ENCODE peak calls at places on chromosome 6, in eight cellular contexts. M, P, W, Z, D, F, X and R are unnamed samples.

GRCh38 chr6:34284563-34285545 is 36.0 kb upstream of the SMIM29 start:
- DNase-seq in X (peak; percentile 13), W (no peak), Z (peak; percentile 57), F (no peak), P (no peak), D (no peak), M (no peak), R (no peak)

GRCh38 chr6:84065718-84066290 is 32.2 kb downstream of the MRAP2 start:
- DNase-seq in X (peak; percentile 72), P (no peak), W (no peak), Z (peak; percentile 15), M (no peak), D (no peak), F (peak; percentile 59), R (no peak)

GRCh38 chr6:167093922-167094432 is 28.9 kb upstream of the CCR6 start:
- DNase-seq in M (no peak), P (peak; percentile 73), D (peak; percentile 87), F (no peak), Z (peak; percentile 93), X (no peak), W (peak; percentile 80), R (peak; percentile 84)

GRCh38 chr6:25882066-25882496 is 8.0 kb upstream of the SLC17A3 start:
- DNase-seq in W (no peak), X (no peak), Z (no peak), P (peak; percentile 27), F (no peak), D (peak; percentile 53), M (no peak), R (peak; percentile 23)

GRCh38 chr6:20952605-20953004 is 418.3 kb downstream of the CDKAL1 start:
- DNase-seq in P (no peak), X (peak; percentile 81), W (no peak), F (peak; percentile 93), M (no peak), Z (no peak), D (no peak), R (no peak)

GRCh38 chr6:151448623-151449022 is 3.3 kb downstream of the RMND1 start:
- DNase-seq in W (no peak), M (no peak), P (no peak), Z (no peak), X (no peak), F (peak; percentile 29), D (no peak), R (no peak)

GRCh38 chr6:84019171-84019570 is 14.4 kb upstream of the MRAP2 start:
- DNase-seq in D (no peak), P (no peak), X (no peak), W (no peak), M (no peak), F (no peak), Z (no peak), R (no peak)

GRCh38 chr6:132063738-132064137 is 112.6 kb upstream of the CCN2 start:
- DNase-seq in X (peak; percentile 68), M (no peak), W (no peak), P (no peak), F (peak; percentile 93), D (no peak), Z (no peak), R (no peak)

GRCh38 chr6:168508903-168509302 is 67.9 kb downstream of the SMOC2 start:
- DNase-seq in X (no peak), W (no peak), M (no peak), P (no peak), D (no peak), Z (no peak), F (no peak), R (no peak)

GRCh38 chr6:105359419-105360366 is 43.2 kb downstream of the PREP start:
- DNase-seq in D (no peak), X (peak; percentile 91), F (peak; percentile 84), P (no peak), Z (peak; percentile 26), W (no peak), M (no peak), R (no peak)

GRCh38 chr6:63527658-63528514 is 44.4 kb upstream of the LOC128125822 start:
- DNase-seq in D (no peak), Z (no peak), P (no peak), F (peak; percentile 96), M (no peak), W (no peak), X (peak; percentile 85), R (no peak)

GRCh38 chr6:56220078-56220477 is 27.3 kb downstream of the COL21A1 start:
- DNase-seq in D (no peak), X (no peak), P (no peak), F (peak; percentile 28), Z (no peak), M (no peak), W (no peak), R (no peak)

GRCh38 chr6:84453499-84453898 is 226.1 kb upstream of the CEP162 start:
- DNase-seq in W (no peak), M (no peak), P (no peak), X (no peak), F (no peak), D (no peak), Z (no peak), R (no peak)

GRCh38 chr6:158150701-158151100 is 17.4 kb downstream of the SERAC1 start:
- DNase-seq in Z (no peak), F (no peak), X (peak; percentile 76), P (no peak), M (no peak), W (no peak), D (no peak), R (no peak)

GRCh38 chr6:13922750-13923149 is 2.0 kb upstream of the RNF182 start:
- DNase-seq in M (no peak), X (no peak), D (no peak), F (no peak), P (no peak), W (no peak), Z (no peak), R (no peak)

GRCh38 chr6:37077459-37078296 is 72.2 kb downstream of the FGD2 start:
- DNase-seq in W (no peak), P (no peak), Z (no peak), D (no peak), M (no peak), F (no peak), X (peak; percentile 74), R (no peak)

GRCh38 chr6:157184202-157185015 is 138.9 kb downstream of the TMEM242 start:
- DNase-seq in F (peak; percentile 75), W (peak; percentile 40), M (peak; percentile 85), P (peak; percentile 61), X (peak; percentile 46), Z (peak; percentile 68), D (peak; percentile 75), R (peak; percentile 30)

GRCh38 chr6:169292340-169293124 is 38.9 kb upstream of the THBS2 start:
- DNase-seq in X (peak; percentile 90), Z (no peak), M (no peak), D (no peak), P (no peak), W (no peak), F (peak; percentile 94), R (no peak)

GRCh38 chr6:32614366-32615081 is 22.7 kb upstream of the HLA-DQA1 start:
- DNase-seq in Z (no peak), M (no peak), F (peak; percentile 68), P (no peak), W (no peak), X (no peak), D (no peak), R (no peak)

GRCh38 chr6:167302796-167303195 is 11.7 kb downstream of the UNC93A start:
- DNase-seq in Z (no peak), M (no peak), D (no peak), P (no peak), F (no peak), X (no peak), W (no peak), R (no peak)

GRCh38 chr6:111685506-111685905 is 79.8 kb upstream of the TRAF3IP2 start:
- DNase-seq in X (no peak), W (no peak), P (no peak), M (no peak), F (no peak), Z (no peak), D (no peak), R (no peak)

GRCh38 chr6:30763618-30764489 is 19.5 kb upstream of the IER3 start:
- DNase-seq in M (peak; percentile 46), Z (peak; percentile 65), W (no peak), D (no peak), F (peak; percentile 92), P (no peak), X (no peak), R (no peak)

GRCh38 chr6:39298061-39298460 is 16.2 kb downstream of the KCNK17 start:
- DNase-seq in X (no peak), F (no peak), P (no peak), D (no peak), M (no peak), W (no peak), Z (no peak), R (no peak)

GRCh38 chr6:958531-958930 is 265.6 kb upstream of the EXOC2 start:
- DNase-seq in P (no peak), M (no peak), D (no peak), F (peak; percentile 38), W (no peak), Z (no peak), X (peak; percentile 95), R (no peak)

GRCh38 chr6:45780523-45780922 is 235.1 kb downstream of the CLIC5 start:
- DNase-seq in W (no peak), P (no peak), D (no peak), Z (no peak), M (no peak), X (no peak), F (no peak), R (no peak)

GRCh38 chr6:111646942-111647341 is 41.3 kb upstream of the TRAF3IP2 start:
- DNase-seq in Z (no peak), W (no peak), F (no peak), P (no peak), X (peak; percentile 19), D (no peak), M (no peak), R (no peak)

GRCh38 chr6:3045777-3046176 is 22.5 kb upstream of the RIPK1 start:
- DNase-seq in M (no peak), Z (no peak), W (no peak), P (no peak), D (no peak), X (no peak), F (no peak), R (no peak)

GRCh38 chr6:158737710-158738615 is 81.2 kb downstream of the EZR start:
- DNase-seq in W (no peak), Z (no peak), X (peak; percentile 42), M (no peak), F (peak; percentile 66), P (no peak), D (no peak), R (no peak)

GRCh38 chr6:163830641-163831040 is 416.1 kb downstream of the QKI start:
- DNase-seq in M (no peak), W (no peak), P (no peak), Z (no peak), F (no peak), D (no peak), X (no peak), R (no peak)

GRCh38 chr6:7086488-7086887 is 21.3 kb upstream of the RREB1 start:
- DNase-seq in F (no peak), Z (peak; percentile 87), P (peak; percentile 36), X (no peak), M (no peak), D (peak; percentile 69), W (peak; percentile 56), R (peak; percentile 35)

GRCh38 chr6:20559924-20560551 is 25.8 kb downstream of the CDKAL1 start:
- DNase-seq in X (no peak), P (no peak), W (no peak), M (no peak), F (no peak), Z (no peak), D (no peak), R (no peak)

GRCh38 chr6:44422534-44422933 is 35.0 kb downstream of the CDC5L start:
- DNase-seq in P (no peak), Z (no peak), D (no peak), W (no peak), X (no peak), F (peak; percentile 52), M (no peak), R (no peak)

GRCh38 chr6:33418690-33419291 is 884 bp upstream of the CUTA start:
- DNase-seq in X (no peak), M (no peak), Z (peak; percentile 61), D (peak; percentile 87), P (peak; percentile 41), W (peak; percentile 45), F (peak; percentile 30), R (no peak)

GRCh38 chr6:132973556-132973993 is 159.2 kb downstream of the RPS12 start:
- DNase-seq in D (no peak), Z (no peak), P (no peak), X (no peak), W (no peak), M (peak; percentile 37), F (no peak), R (no peak)